ENCODE peak calls at places on chromosome 17, in eight cellular contexts. Y, C, R, Q, K, P, F and M are unnamed samples.

GRCh38 chr17:81342062-81342699 is 47.1 kb upstream of the SLC38A10 start:
- DNase-seq in Y (no peak), C (no peak), R (no peak), Q (no peak), K (no peak), P (no peak), F (no peak), M (no peak)

GRCh38 chr17:28492352-28493310 is 13.5 kb upstream of the FOXN1 start:
- DNase-seq in Y (no peak), C (no peak), R (no peak), Q (no peak), K (no peak), P (no peak), F (no peak), M (no peak)

GRCh38 chr17:32998111-32998892 is 6.7 kb downstream of the SPACA3 start:
- DNase-seq in Y (peak; percentile 62), C (peak; percentile 45), R (peak; percentile 82), Q (peak; percentile 54), K (no peak), P (peak; percentile 27), F (peak; percentile 77), M (peak; percentile 37)

GRCh38 chr17:6677158-6677831 is 25.7 kb downstream of the C17orf100 start:
- DNase-seq in Y (no peak), C (no peak), R (no peak), Q (no peak), K (no peak), P (no peak), F (peak; percentile 54), M (peak; percentile 18)

GRCh38 chr17:16121915-16122314 is 93.4 kb downstream of the NCOR1 start:
- DNase-seq in Y (no peak), C (no peak), R (no peak), Q (no peak), K (no peak), P (no peak), F (no peak), M (no peak)

GRCh38 chr17:3475812-3476686 is at the start of gene ASPA:
- DNase-seq in Y (no peak), C (no peak), R (no peak), Q (no peak), K (no peak), P (no peak), F (no peak), M (no peak)

GRCh38 chr17:31175237-31175636 is 80.5 kb downstream of the NF1 start:
- DNase-seq in Y (no peak), C (no peak), R (no peak), Q (no peak), K (no peak), P (no peak), F (no peak), M (no peak)

GRCh38 chr17:21528031-21528684 is 152.0 kb downstream of the KCNJ12 start:
- DNase-seq in Y (no peak), C (no peak), R (no peak), Q (no peak), K (no peak), P (no peak), F (no peak), M (no peak)

GRCh38 chr17:66543526-66543925 is 241.1 kb downstream of the PRKCA start:
- DNase-seq in Y (no peak), C (no peak), R (no peak), Q (no peak), K (no peak), P (no peak), F (no peak), M (no peak)

GRCh38 chr17:15510361-15510760 is 42.9 kb upstream of the CDRT4 start:
- DNase-seq in Y (no peak), C (no peak), R (no peak), Q (no peak), K (no peak), P (peak; percentile 37), F (peak; percentile 86), M (no peak)

GRCh38 chr17:12613566-12613965 is 52.1 kb upstream of the MYOCD start:
- DNase-seq in Y (no peak), C (no peak), R (no peak), Q (no peak), K (no peak), P (no peak), F (peak; percentile 89), M (no peak)

GRCh38 chr17:42691021-42691545 is 8.8 kb downstream of the CNTNAP1 start:
- DNase-seq in Y (no peak), C (no peak), R (no peak), Q (no peak), K (no peak), P (no peak), F (no peak), M (no peak)

GRCh38 chr17:37462492-37462891 is 27.2 kb upstream of the DUSP14 start:
- DNase-seq in Y (no peak), C (no peak), R (no peak), Q (no peak), K (no peak), P (no peak), F (no peak), M (no peak)

GRCh38 chr17:67248291-67248690 is 3.3 kb upstream of the HELZ start:
- DNase-seq in Y (no peak), C (no peak), R (no peak), Q (no peak), K (no peak), P (no peak), F (no peak), M (peak; percentile 80)

GRCh38 chr17:2396192-2396567 is 4.7 kb downstream of the MNT start:
- DNase-seq in Y (no peak), C (no peak), R (no peak), Q (no peak), K (no peak), P (no peak), F (no peak), M (no peak)

GRCh38 chr17:78237403-78238012 is 6.1 kb downstream of the TMEM235 start:
- DNase-seq in Y (no peak), C (no peak), R (no peak), Q (no peak), K (no peak), P (no peak), F (no peak), M (no peak)

GRCh38 chr17:19013806-19014627 is 9.5 kb upstream of the FAM83G start:
- DNase-seq in Y (no peak), C (no peak), R (peak; percentile 15), Q (no peak), K (no peak), P (no peak), F (no peak), M (no peak)

GRCh38 chr17:81518785-81519283 is 6.2 kb upstream of the ACTG1 start:
- DNase-seq in Y (no peak), C (no peak), R (peak; percentile 66), Q (no peak), K (no peak), P (no peak), F (peak; percentile 42), M (no peak)

GRCh38 chr17:5585814-5586558 is 1.7 kb upstream of the NLRP1 start:
- DNase-seq in Y (no peak), C (peak; percentile 32), R (no peak), Q (no peak), K (no peak), P (no peak), F (peak; percentile 35), M (no peak)

GRCh38 chr17:47879776-47880452 is 16.1 kb upstream of the SP2 start:
- DNase-seq in Y (no peak), C (no peak), R (no peak), Q (no peak), K (no peak), P (no peak), F (no peak), M (no peak)

GRCh38 chr17:2222901-2223616 is 80.5 kb downstream of the SMG6 start:
- DNase-seq in Y (peak; percentile 7), C (no peak), R (peak; percentile 73), Q (no peak), K (no peak), P (peak; percentile 27), F (peak; percentile 73), M (peak; percentile 86)